ENCODE peak calls at places on chromosome 12, in eight cellular contexts. Y is fibroblast of lung, H is adrenal gland, O is MM.1S, F is endothelial cell of umbilical vein, U is Caco-2, B is hepatocyte, M is bronchial epithelial cell. R is an unnamed sample. For H3K36me3, the result is how much of the 10 kb centered on the place peaks cover.

GRCh38 chr12:58888131-58888783 is 32.0 kb downstream of the LRIG3 start:
- DNase-seq in H (peak), O (no peak), M (peak), U (no peak), B (peak), Y (peak), F (peak), R (peak)

GRCh38 chr12:2013527-2014223 is 9.4 kb upstream of the DCP1B start:
- DNase-seq in M (no peak), B (peak), O (no peak), Y (peak), H (peak), U (no peak), F (peak), R (no peak)

GRCh38 chr12:30695327-30696102 is at the start of gene IPO8:
- DNase-seq in U (peak), O (peak), B (peak), H (peak), Y (peak), M (peak), F (peak), R (peak)

GRCh38 chr12:4526923-4527546 is 11.7 kb upstream of the RAD51AP1 start:
- DNase-seq in O (peak), H (no peak), Y (peak), U (no peak), M (peak), B (no peak), F (peak), R (no peak)

GRCh38 chr12:40312982-40313576 is 88.3 kb downstream of the LRRK2 start:
- DNase-seq in O (peak), H (no peak), U (no peak), F (peak), M (peak), B (peak), Y (peak), R (no peak)

GRCh38 chr12:59834659-59835474 is 239.0 kb downstream of the SLC16A7 start:
- DNase-seq in U (peak), O (no peak), Y (peak), H (peak), B (peak), M (peak), F (no peak), R (no peak)

GRCh38 chr12:87995581-87996178 is 33.5 kb downstream of the C12orf50 start:
- DNase-seq in H (peak), F (peak), M (peak), Y (peak), O (peak), U (peak), B (peak), R (peak)

GRCh38 chr12:538731-539539 is 79.2 kb downstream of the B4GALNT3 start:
- DNase-seq in F (peak), O (no peak), B (no peak), M (peak), Y (peak), U (no peak), H (peak), R (no peak)

GRCh38 chr12:50620050-50620974 is 115.5 kb downstream of the DIP2B start:
- DNase-seq in H (peak), U (peak), M (peak), B (peak), O (no peak), Y (peak), F (no peak), R (peak)

GRCh38 chr12:115522010-115522409 is 755.5 kb downstream of the MED13L start:
- DNase-seq in U (no peak), O (no peak), H (no peak), B (no peak), Y (no peak), F (no peak), M (no peak), R (no peak)
- TF ChIP-seq CTCF in U (no peak), O (no peak), H (no peak), B (no peak), Y (no peak), F (no peak), M (no peak), R (no peak)

GRCh38 chr12:112185093-112185923 is 59.9 kb downstream of the TRAFD1 start:
- DNase-seq in B (no peak), U (no peak), O (no peak), F (no peak), H (no peak), M (no peak), Y (peak), R (no peak)
- H3K36me3 ChIP-seq in B (under half), U (under half), O (under half), F (under half), H (under half), M (under half), Y (under half), R (under half)

DNA sequence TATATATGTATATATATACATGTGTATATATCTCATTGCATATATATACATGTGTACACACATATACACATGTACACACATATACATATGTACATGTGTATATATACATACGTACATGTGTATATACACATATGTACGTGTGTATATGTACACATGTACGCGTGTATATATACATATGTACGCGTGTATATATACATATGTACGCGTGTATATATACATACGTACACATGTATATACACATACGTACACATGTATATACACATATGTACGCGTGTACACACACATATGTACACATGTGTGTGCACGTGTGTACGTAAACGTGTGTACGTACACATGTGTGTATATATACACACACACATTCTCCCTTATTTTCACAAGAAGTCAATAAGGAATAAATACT is 141.6 kb upstream of the TMCC3 start:
- DNase-seq in U (no peak), F (no peak), H (no peak), B (no peak), M (no peak), O (no peak), Y (no peak), R (no peak)
- TF ChIP-seq CTCF in U (no peak), F (no peak), H (no peak), B (no peak), M (no peak), O (no peak), Y (no peak), R (no peak)

GRCh38 chr12:121255433-121255832 is 41.1 kb downstream of the CAMKK2 start:
- DNase-seq in U (no peak), Y (no peak), O (no peak), M (no peak), B (no peak), H (peak), F (no peak), R (no peak)
- H3K36me3 ChIP-seq in U (under half), Y (under half), O (under half), M (under half), B (under half), H (under half), F (under half), R (under half)

DNA sequence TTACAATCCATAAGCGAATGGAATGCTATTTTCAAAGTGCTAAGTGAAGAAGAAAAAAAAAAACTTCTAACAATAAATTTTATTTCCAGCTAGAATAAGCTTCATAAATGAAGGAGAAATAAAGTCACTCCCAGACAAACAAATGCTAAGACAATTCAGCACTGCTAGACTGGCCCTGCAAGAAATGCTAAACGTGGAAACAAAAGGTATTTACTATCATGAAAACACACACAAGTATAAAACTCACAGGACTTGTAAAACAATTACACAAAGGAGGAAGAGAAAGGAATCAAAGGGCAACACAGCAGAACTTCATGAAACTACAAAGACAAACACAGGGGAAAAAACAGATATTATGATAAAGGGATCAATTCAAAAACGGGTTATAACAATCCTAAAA is 85.8 kb upstream of the NELL2 start:
- DNase-seq in U (no peak), B (no peak), H (no peak), M (no peak), Y (no peak), F (no peak), O (no peak), R (no peak)
- TF ChIP-seq CTCF in U (no peak), B (no peak), H (no peak), M (no peak), Y (no peak), F (no peak), O (no peak), R (no peak)

GRCh38 chr12:112664569-112664968 is 127.0 kb upstream of the RPH3A start:
- DNase-seq in U (peak), B (peak), O (peak), Y (no peak), F (no peak), H (no peak), M (no peak), R (no peak)

DNA sequence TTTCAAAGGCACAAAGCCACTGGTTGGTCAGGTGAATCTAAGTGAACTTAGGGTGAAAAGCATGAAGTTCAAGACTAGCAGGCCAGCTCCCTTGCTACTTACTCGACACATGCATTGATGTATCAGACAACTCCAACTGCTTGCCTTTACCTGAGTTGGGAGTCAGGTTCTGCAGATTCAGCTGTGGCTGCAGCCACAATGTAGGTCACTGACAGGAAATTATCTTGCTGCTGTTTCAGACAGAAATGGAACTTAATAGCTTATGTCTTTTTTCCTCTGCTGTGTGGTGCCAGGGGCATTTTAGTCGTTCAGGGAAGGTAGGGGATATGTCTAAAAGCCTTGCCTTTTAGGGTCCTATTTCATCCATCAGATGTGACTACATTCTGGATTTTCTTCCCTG is 125.6 kb upstream of the RPH3A start:
- DNase-seq in M (no peak), B (no peak), U (no peak), Y (no peak), O (peak), F (no peak), H (no peak), R (no peak)
- H3K36me3 ChIP-seq in M (under half), B (under half), U (under half), Y (under half), O (under half), F (under half), H (under half), R (under half)

DNA sequence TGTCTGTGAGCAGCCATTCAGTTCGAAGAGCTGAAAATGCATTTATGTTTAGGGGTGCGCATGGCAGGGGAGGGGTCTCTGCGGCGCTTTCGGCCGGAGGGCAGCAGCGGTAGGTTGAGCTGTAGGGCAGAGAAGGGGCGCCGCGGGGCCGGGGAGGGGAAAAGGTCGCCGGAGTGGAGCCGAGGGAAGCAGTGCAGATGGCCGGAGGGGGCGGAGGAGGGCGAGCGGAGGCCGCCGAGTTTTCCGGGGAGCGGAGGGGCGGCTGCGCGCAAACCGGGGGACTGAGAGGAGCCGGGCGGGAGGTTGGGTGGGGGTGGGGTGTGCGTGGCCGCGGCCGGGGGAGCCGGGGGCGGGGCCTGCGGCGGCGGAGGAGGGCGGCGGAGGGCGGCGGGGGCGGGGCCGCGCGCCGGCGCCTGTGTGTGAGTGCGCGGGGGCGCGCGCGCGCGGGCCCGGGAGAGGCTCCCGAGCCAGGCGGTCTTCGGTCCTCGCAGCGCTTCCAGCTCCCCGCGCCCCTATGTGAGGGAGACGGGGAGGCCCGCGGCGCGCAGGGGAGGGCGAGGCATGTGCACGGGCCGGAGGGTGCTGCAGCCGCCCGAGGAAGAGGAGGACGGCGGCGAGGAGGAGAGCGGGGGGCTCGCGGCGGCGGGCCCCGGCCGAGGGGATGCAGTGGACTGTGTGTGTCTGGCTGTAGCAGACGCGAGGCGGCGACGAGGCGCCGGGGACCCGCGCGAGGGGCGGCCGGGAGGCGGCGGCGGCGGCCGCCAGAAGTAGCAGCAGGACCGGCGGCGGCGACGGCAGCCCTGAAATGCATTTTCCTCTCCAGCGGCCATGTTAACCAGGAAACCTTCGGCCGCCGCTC is at the start of gene DYRK2:
- DNase-seq in O (peak), H (peak), F (peak), B (peak), Y (peak), U (peak), M (peak), R (no peak)
- TF ChIP-seq CTCF in O (no peak), H (no peak), F (no peak), B (peak), Y (no peak), U (peak), M (peak), R (no peak)

DNA sequence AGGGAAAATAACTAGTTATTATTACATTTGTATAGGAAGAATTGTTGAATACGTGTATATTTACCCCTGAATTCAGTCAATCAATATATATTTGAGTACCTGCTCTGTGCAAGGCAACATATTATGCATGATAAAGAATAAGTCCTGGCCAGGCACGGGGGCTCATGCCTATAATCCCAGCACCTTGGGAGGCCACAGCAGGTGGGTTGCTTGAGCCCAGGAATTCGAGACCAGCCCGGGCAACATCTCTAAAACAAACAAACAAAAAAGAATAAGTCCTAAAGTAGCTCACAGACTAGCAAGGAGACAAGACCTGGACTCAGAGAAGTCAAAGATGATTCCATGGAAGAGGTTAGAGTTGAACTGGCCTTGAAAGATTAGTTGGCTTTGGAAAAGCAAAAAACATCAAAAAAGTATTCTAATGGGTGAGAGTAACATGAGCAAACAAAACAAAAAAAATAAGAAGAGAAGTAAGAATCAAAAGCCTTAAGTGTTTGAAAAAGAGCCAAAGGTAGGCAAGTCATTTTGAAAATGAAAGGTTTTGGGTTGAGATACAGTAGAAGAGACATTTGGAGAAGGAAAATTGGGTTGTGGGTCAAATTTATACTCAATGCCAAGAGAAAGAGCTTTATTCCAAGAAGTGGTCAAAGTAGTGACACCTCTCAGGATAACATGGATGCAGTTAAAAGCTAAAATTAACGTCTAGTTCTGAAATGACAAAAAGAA is 115.1 kb upstream of the BCAT1 start:
- DNase-seq in Y (no peak), B (no peak), O (no peak), H (no peak), U (no peak), F (no peak), M (no peak), R (no peak)
- H3K36me3 ChIP-seq in Y (under half), B (under half), O (under half), H (under half), U (under half), F (under half), M (under half), R (under half)

GRCh38 chr12:47905313-47905730 is 528 bp upstream of the VDR start:
- DNase-seq in B (peak), U (peak), F (no peak), M (no peak), Y (no peak), O (no peak), H (peak), R (peak)

GRCh38 chr12:47902131-47902639 is 2.6 kb downstream of the VDR start:
- DNase-seq in M (no peak), H (peak), B (no peak), Y (no peak), F (no peak), U (no peak), O (no peak), R (no peak)

GRCh38 chr12:47903151-47903611 is 1.6 kb downstream of the VDR start:
- DNase-seq in M (peak), O (peak), B (peak), H (peak), U (no peak), F (no peak), Y (peak), R (peak)

GRCh38 chr12:47903927-47904646 is 707 bp downstream of the VDR start:
- DNase-seq in M (peak), U (no peak), Y (peak), F (peak), B (peak), O (peak), H (peak), R (peak)

DNA sequence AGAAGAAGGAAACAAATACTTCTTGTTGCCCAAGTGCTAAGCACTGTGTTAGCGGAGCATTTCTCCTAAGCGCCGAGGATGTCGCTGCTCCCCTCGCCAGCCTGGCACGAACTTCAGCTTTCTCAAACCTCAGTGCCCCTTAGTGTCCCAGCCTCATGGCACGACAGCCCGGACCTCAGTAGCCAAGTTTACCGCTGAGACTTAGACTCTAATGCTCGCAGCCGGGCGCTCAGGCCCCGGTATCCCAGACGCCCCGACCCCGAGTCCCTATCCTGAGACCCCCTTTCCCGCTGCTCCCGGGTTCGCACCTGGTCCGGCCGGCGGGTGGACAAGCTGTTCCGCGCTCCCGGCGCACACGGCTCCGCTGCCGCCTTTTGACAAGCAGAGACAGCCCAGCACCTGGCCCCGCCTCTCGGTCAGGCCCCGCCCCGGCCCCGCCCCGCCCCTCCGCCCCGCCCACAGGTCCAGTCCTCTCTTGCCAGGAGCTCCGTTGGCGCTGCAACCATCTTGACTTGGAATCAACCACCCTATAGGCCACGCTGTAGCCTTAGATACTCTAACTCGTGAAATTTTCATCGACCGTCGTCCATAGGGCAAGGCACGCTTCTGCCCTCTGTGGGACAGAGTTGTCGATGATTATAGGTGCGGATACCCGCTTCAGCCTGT is at the start of gene VDR:
- DNase-seq in B (peak), H (peak), O (peak), U (peak), M (peak), Y (peak), F (peak), R (peak)
- TF ChIP-seq CTCF in B (no peak), H (no peak), O (peak), U (peak), M (peak), Y (peak), F (no peak), R (peak)